ENCODE peak calls at places on chromosomes 4 and X, in seven cellular contexts. F is NCI-H1092; C is cardiac muscle cell; K is NAMALWA; B is CD4-positive, CD25-positive, alpha-beta regulatory T cell; V is NCI-H1417; G is activated T-cell treated with anti-CD3 and anti-CD28 coated beads, Interleukin-2, amount 50 U/mL, for 72 hours. Q is an unnamed sample.

GRCh38 chr4:122090989-122091388 is 61.1 kb upstream of the BLTP1 start:
- DNase-seq in F (no peak), C (no peak), K (no peak), B (no peak), V (no peak), G (no peak), Q (no peak)

GRCh38 chrX:120015145-120016067 is 62.1 kb downstream of the RHOXF2B start:
- DNase-seq in F (no peak), C (peak; percentile 32), K (no peak), B (no peak), V (peak; percentile 20), G (no peak), Q (no peak)

GRCh38 chrX:150155396-150156048 is 207.6 kb upstream of the MAMLD1 start:
- DNase-seq in F (no peak), C (peak; percentile 4), K (no peak), B (no peak), V (no peak), G (no peak), Q (no peak)

GRCh38 chr4:121943941-121944340 is 7.9 kb downstream of the TRPC3 start:
- DNase-seq in F (no peak), C (no peak), K (peak; percentile 59), B (peak; percentile 10), V (no peak), G (peak; percentile 28), Q (no peak)

GRCh38 chr4:173258866-173259265 is 75.3 kb downstream of the HMGB2 start:
- DNase-seq in F (no peak), C (no peak), K (no peak), B (no peak), V (peak; percentile 13), G (no peak), Q (no peak)

GRCh38 chr4:125313497-125313896 is 1.3 kb upstream of the FAT4 start:
- DNase-seq in F (peak; percentile 66), C (peak; percentile 89), K (peak; percentile 80), B (peak; percentile 61), V (peak; percentile 90), G (peak; percentile 3), Q (no peak)

GRCh38 chrX:107978707-107979307 is 3.4 kb downstream of the TEX13B start:
- DNase-seq in F (no peak), C (peak; percentile 44), K (peak; percentile 15), B (peak; percentile 22), V (peak; percentile 45), G (no peak), Q (no peak)

GRCh38 chr4:184824081-184824775 is 1.5 kb downstream of the ACSL1 start:
- DNase-seq in F (no peak), C (no peak), K (no peak), B (peak; percentile 35), V (no peak), G (peak; percentile 11), Q (peak; percentile 59)

GRCh38 chrX:79369871-79370270 is 2.7 kb upstream of the ITM2A start:
- DNase-seq in F (no peak), C (no peak), K (no peak), B (no peak), V (no peak), G (no peak), Q (no peak)

GRCh38 chr4:25441519-25442117 is 64.6 kb downstream of the ANAPC4 start:
- DNase-seq in F (peak; percentile 64), C (peak; percentile 78), K (peak; percentile 50), B (peak; percentile 15), V (peak; percentile 77), G (peak; percentile 12), Q (no peak)

GRCh38 chr4:2712261-2712842 is 43.8 kb downstream of the TNIP2 start:
- DNase-seq in F (no peak), C (peak; percentile 20), K (peak; percentile 56), B (peak; percentile 18), V (no peak), G (no peak), Q (no peak)

GRCh38 chrX:53321216-53321942 is 40.0 kb upstream of the IQSEC2 start:
- DNase-seq in F (no peak), C (peak; percentile 19), K (no peak), B (no peak), V (no peak), G (peak; percentile 27), Q (peak; percentile 24)

GRCh38 chrX:136176399-136176825 is 29.1 kb downstream of the FHL1 start:
- DNase-seq in F (no peak), C (no peak), K (no peak), B (no peak), V (no peak), G (no peak), Q (no peak)